ENCODE peak calls at places on chromosomes 13 and 19, in six cellular contexts. One of them, this sample, is unnamed.

GRCh38 chr19:33805840-33806433 is 9.3 kb downstream of the KCTD15 start:
- DNase-seq in Panc1: no peak
- DNase-seq in IMR-90: no peak
- DNase-seq in naive thymus-derived CD4-positive, alpha-beta T cell: no peak
- DNase-seq in uterus: no peak
- DNase-seq in GM23248: no peak
- DNase-seq in this sample: no peak

GRCh38 chr13:26867451-26868067 is 107.0 kb upstream of the GPR12 start:
- DNase-seq in uterus: no peak
- DNase-seq in naive thymus-derived CD4-positive, alpha-beta T cell: peak; percentile 23
- DNase-seq in GM23248: peak; percentile 40
- DNase-seq in IMR-90: peak; percentile 14
- DNase-seq in Panc1: no peak
- DNase-seq in this sample: no peak

GRCh38 chr19:19488041-19488874 is 27.1 kb downstream of the TSSK6 start:
- DNase-seq in Panc1: no peak
- DNase-seq in uterus: no peak
- DNase-seq in IMR-90: no peak
- DNase-seq in GM23248: peak; percentile 16
- DNase-seq in naive thymus-derived CD4-positive, alpha-beta T cell: no peak
- DNase-seq in this sample: no peak

GRCh38 chr13:54033323-54033861 is 1004.8 kb downstream of the OLFM4 start:
- DNase-seq in GM23248: no peak
- DNase-seq in Panc1: no peak
- DNase-seq in uterus: no peak
- DNase-seq in naive thymus-derived CD4-positive, alpha-beta T cell: no peak
- DNase-seq in IMR-90: no peak
- DNase-seq in this sample: no peak

GRCh38 chr13:55155046-55155445 is 1985.7 kb upstream of the PRR20A start:
- DNase-seq in uterus: no peak
- DNase-seq in naive thymus-derived CD4-positive, alpha-beta T cell: no peak
- DNase-seq in IMR-90: no peak
- DNase-seq in GM23248: no peak
- DNase-seq in Panc1: no peak
- DNase-seq in this sample: no peak

GRCh38 chr19:47755065-47755761 is 9.9 kb downstream of the NOP53 start:
- DNase-seq in uterus: no peak
- DNase-seq in Panc1: no peak
- DNase-seq in IMR-90: no peak
- DNase-seq in naive thymus-derived CD4-positive, alpha-beta T cell: no peak
- DNase-seq in GM23248: no peak
- DNase-seq in this sample: no peak

GRCh38 chr19:1767464-1767933 is 14.2 kb downstream of the ONECUT3 start:
- DNase-seq in GM23248: peak; percentile 37
- DNase-seq in IMR-90: no peak
- DNase-seq in naive thymus-derived CD4-positive, alpha-beta T cell: peak; percentile 74
- DNase-seq in uterus: peak; percentile 39
- DNase-seq in Panc1: no peak
- DNase-seq in this sample: no peak

GRCh38 chr19:19259741-19260140 is 13.4 kb downstream of the TM6SF2 start:
- DNase-seq in IMR-90: peak; percentile 11
- DNase-seq in Panc1: no peak
- DNase-seq in GM23248: peak; percentile 34
- DNase-seq in uterus: no peak
- DNase-seq in naive thymus-derived CD4-positive, alpha-beta T cell: no peak
- DNase-seq in this sample: peak; percentile 18

GRCh38 chr13:105773887-105774538 is 761.4 kb downstream of the EFNB2 start:
- DNase-seq in GM23248: no peak
- DNase-seq in naive thymus-derived CD4-positive, alpha-beta T cell: no peak
- DNase-seq in IMR-90: peak; percentile 57
- DNase-seq in Panc1: no peak
- DNase-seq in uterus: no peak
- DNase-seq in this sample: no peak

GRCh38 chr13:50376895-50377575 is 361.8 kb downstream of the KCNRG start:
- DNase-seq in Panc1: no peak
- DNase-seq in GM23248: no peak
- DNase-seq in IMR-90: no peak
- DNase-seq in uterus: no peak
- DNase-seq in naive thymus-derived CD4-positive, alpha-beta T cell: no peak
- DNase-seq in this sample: no peak

GRCh38 chr19:36331353-36332228 is 47.4 kb downstream of the ZFP14 start:
- DNase-seq in Panc1: peak; percentile 88
- DNase-seq in naive thymus-derived CD4-positive, alpha-beta T cell: peak; percentile 42
- DNase-seq in GM23248: peak; percentile 97
- DNase-seq in IMR-90: peak; percentile 94
- DNase-seq in uterus: peak; percentile 81
- DNase-seq in this sample: no peak

GRCh38 chr13:49217962-49218492 is 2.1 kb upstream of the MLNR start:
- DNase-seq in GM23248: no peak
- DNase-seq in naive thymus-derived CD4-positive, alpha-beta T cell: no peak
- DNase-seq in IMR-90: no peak
- DNase-seq in Panc1: no peak
- DNase-seq in uterus: no peak
- DNase-seq in this sample: no peak

GRCh38 chr13:105442941-105443340 is 1092.5 kb downstream of the EFNB2 start:
- DNase-seq in naive thymus-derived CD4-positive, alpha-beta T cell: no peak
- DNase-seq in uterus: no peak
- DNase-seq in GM23248: peak; percentile 40
- DNase-seq in IMR-90: peak; percentile 100
- DNase-seq in Panc1: peak; percentile 0
- DNase-seq in this sample: no peak

GRCh38 chr13:34020388-34020787 is 202.4 kb downstream of the RFC3 start:
- DNase-seq in naive thymus-derived CD4-positive, alpha-beta T cell: no peak
- DNase-seq in GM23248: no peak
- DNase-seq in Panc1: no peak
- DNase-seq in uterus: no peak
- DNase-seq in IMR-90: no peak
- DNase-seq in this sample: no peak

GRCh38 chr19:2500861-2501260 is 24.9 kb downstream of the GADD45B start:
- DNase-seq in Panc1: no peak
- DNase-seq in uterus: peak; percentile 52
- DNase-seq in IMR-90: no peak
- DNase-seq in naive thymus-derived CD4-positive, alpha-beta T cell: no peak
- DNase-seq in GM23248: no peak
- DNase-seq in this sample: no peak

GRCh38 chr13:50025446-50025845 is 10.2 kb downstream of the KCNRG start:
- DNase-seq in Panc1: no peak
- DNase-seq in GM23248: no peak
- DNase-seq in IMR-90: peak; percentile 41
- DNase-seq in uterus: no peak
- DNase-seq in naive thymus-derived CD4-positive, alpha-beta T cell: no peak
- DNase-seq in this sample: no peak

GRCh38 chr19:47848871-47849473 is 10.1 kb upstream of the TPRX2 start:
- DNase-seq in naive thymus-derived CD4-positive, alpha-beta T cell: peak; percentile 27
- DNase-seq in Panc1: no peak
- DNase-seq in uterus: no peak
- DNase-seq in GM23248: peak; percentile 39
- DNase-seq in IMR-90: no peak
- DNase-seq in this sample: peak; percentile 88

GRCh38 chr13:40786568-40786996 is 2.8 kb upstream of the SLC25A15 start:
- DNase-seq in Panc1: no peak
- DNase-seq in GM23248: peak; percentile 48
- DNase-seq in IMR-90: peak; percentile 61
- DNase-seq in uterus: no peak
- DNase-seq in naive thymus-derived CD4-positive, alpha-beta T cell: no peak
- DNase-seq in this sample: no peak

GRCh38 chr13:40790232-40790631 is 821 bp downstream of the SLC25A15 start:
- DNase-seq in Panc1: no peak
- DNase-seq in naive thymus-derived CD4-positive, alpha-beta T cell: no peak
- DNase-seq in IMR-90: no peak
- DNase-seq in uterus: no peak
- DNase-seq in GM23248: no peak
- DNase-seq in this sample: no peak

GRCh38 chr13:40784540-40784939 is 4.9 kb upstream of the SLC25A15 start:
- DNase-seq in naive thymus-derived CD4-positive, alpha-beta T cell: no peak
- DNase-seq in GM23248: no peak
- DNase-seq in uterus: no peak
- DNase-seq in Panc1: no peak
- DNase-seq in IMR-90: no peak
- DNase-seq in this sample: no peak

GRCh38 chr13:40789275-40790231 is at the start of gene SLC25A15:
- DNase-seq in IMR-90: peak; percentile 72
- DNase-seq in uterus: peak; percentile 73
- DNase-seq in Panc1: no peak
- DNase-seq in GM23248: peak; percentile 89
- DNase-seq in naive thymus-derived CD4-positive, alpha-beta T cell: peak; percentile 84
- DNase-seq in this sample: peak; percentile 74

DNA sequence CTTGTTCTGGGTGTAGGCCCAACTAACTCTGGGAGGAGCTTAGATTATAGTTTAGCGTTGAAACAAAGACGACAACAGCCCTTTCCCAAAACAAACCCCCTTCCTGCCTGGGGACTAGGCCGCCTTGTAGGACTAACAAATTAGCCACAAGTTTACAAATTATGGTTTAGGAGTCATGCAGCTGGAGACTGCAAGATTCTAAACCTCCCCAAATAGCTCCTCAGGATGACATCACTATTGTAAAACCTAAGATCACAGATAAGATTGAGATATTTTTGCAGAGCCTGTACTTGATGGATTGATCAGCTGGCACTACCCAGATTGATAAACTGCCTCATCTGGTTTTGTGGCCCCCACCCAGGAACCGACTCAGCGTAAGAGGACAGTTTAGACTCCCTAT is 2.3 kb upstream of the SLC25A15 start:
- DNase-seq in uterus: no peak
- DNase-seq in GM23248: peak; percentile 61
- DNase-seq in naive thymus-derived CD4-positive, alpha-beta T cell: no peak
- DNase-seq in Panc1: no peak
- DNase-seq in IMR-90: peak; percentile 93
- DNase-seq in this sample: no peak
- H3K4me1 ChIP-seq in uterus: no peaks in the 10 kb centered on the region
- H3K4me1 ChIP-seq in GM23248: peaks cover 17% of the 10 kb centered on the region
- H3K4me1 ChIP-seq in naive thymus-derived CD4-positive, alpha-beta T cell: peaks cover 4% of the 10 kb centered on the region
- H3K4me1 ChIP-seq in Panc1: peaks cover 6% of the 10 kb centered on the region
- H3K4me1 ChIP-seq in IMR-90: peaks cover 4% of the 10 kb centered on the region
- H3K4me1 ChIP-seq in this sample: no peaks in the 10 kb centered on the region

GRCh38 chr13:41413907-41414306 is 43.4 kb upstream of the RGCC start:
- DNase-seq in naive thymus-derived CD4-positive, alpha-beta T cell: no peak
- DNase-seq in IMR-90: no peak
- DNase-seq in GM23248: no peak
- DNase-seq in Panc1: no peak
- DNase-seq in uterus: no peak
- DNase-seq in this sample: no peak
- H3K4me1 ChIP-seq in naive thymus-derived CD4-positive, alpha-beta T cell: no peaks in the 10 kb centered on the region
- H3K4me1 ChIP-seq in IMR-90: peaks cover 2% of the 10 kb centered on the region
- H3K4me1 ChIP-seq in GM23248: no peaks in the 10 kb centered on the region
- H3K4me1 ChIP-seq in Panc1: no peaks in the 10 kb centered on the region
- H3K4me1 ChIP-seq in uterus: no peaks in the 10 kb centered on the region
- H3K4me1 ChIP-seq in this sample: no peaks in the 10 kb centered on the region

GRCh38 chr19:3670258-3670795 is 29.9 kb downstream of the PIP5K1C start:
- DNase-seq in naive thymus-derived CD4-positive, alpha-beta T cell: no peak
- DNase-seq in GM23248: peak; percentile 95
- DNase-seq in uterus: peak; percentile 91
- DNase-seq in Panc1: no peak
- DNase-seq in IMR-90: peak; percentile 84
- DNase-seq in this sample: no peak

GRCh38 chr19:3668331-3669133 is 31.7 kb downstream of the PIP5K1C start:
- DNase-seq in naive thymus-derived CD4-positive, alpha-beta T cell: no peak
- DNase-seq in IMR-90: peak; percentile 39
- DNase-seq in GM23248: peak; percentile 9
- DNase-seq in Panc1: no peak
- DNase-seq in uterus: peak; percentile 50
- DNase-seq in this sample: no peak

GRCh38 chr19:3667766-3668165 is 32.5 kb downstream of the PIP5K1C start:
- DNase-seq in Panc1: no peak
- DNase-seq in GM23248: no peak
- DNase-seq in naive thymus-derived CD4-positive, alpha-beta T cell: no peak
- DNase-seq in IMR-90: no peak
- DNase-seq in uterus: no peak
- DNase-seq in this sample: no peak

GRCh38 chr19:3669616-3670257 is 30.5 kb downstream of the PIP5K1C start:
- DNase-seq in Panc1: no peak
- DNase-seq in naive thymus-derived CD4-positive, alpha-beta T cell: no peak
- DNase-seq in IMR-90: no peak
- DNase-seq in uterus: no peak
- DNase-seq in GM23248: no peak
- DNase-seq in this sample: no peak

GRCh38 chr19:3669134-3669436 is 31.2 kb downstream of the PIP5K1C start:
- DNase-seq in GM23248: no peak
- DNase-seq in Panc1: no peak
- DNase-seq in IMR-90: no peak
- DNase-seq in naive thymus-derived CD4-positive, alpha-beta T cell: no peak
- DNase-seq in uterus: no peak
- DNase-seq in this sample: no peak
- H3K4me1 ChIP-seq in GM23248: peaks cover 12% of the 10 kb centered on the region
- H3K4me1 ChIP-seq in Panc1: peaks cover 7% of the 10 kb centered on the region
- H3K4me1 ChIP-seq in IMR-90: peaks cover 22% of the 10 kb centered on the region
- H3K4me1 ChIP-seq in naive thymus-derived CD4-positive, alpha-beta T cell: peaks cover 19% of the 10 kb centered on the region
- H3K4me1 ChIP-seq in uterus: peaks cover 13% of the 10 kb centered on the region
- H3K4me1 ChIP-seq in this sample: no peaks in the 10 kb centered on the region

GRCh38 chr19:37991841-37992248 is 84.8 kb downstream of the SIPA1L3 start:
- DNase-seq in GM23248: peak; percentile 40
- DNase-seq in uterus: no peak
- DNase-seq in naive thymus-derived CD4-positive, alpha-beta T cell: no peak
- DNase-seq in IMR-90: no peak
- DNase-seq in Panc1: no peak
- DNase-seq in this sample: no peak
- H3K4me1 ChIP-seq in GM23248: peaks cover 8% of the 10 kb centered on the region
- H3K4me1 ChIP-seq in uterus: no peaks in the 10 kb centered on the region
- H3K4me1 ChIP-seq in naive thymus-derived CD4-positive, alpha-beta T cell: no peaks in the 10 kb centered on the region
- H3K4me1 ChIP-seq in IMR-90: peaks cover 16% of the 10 kb centered on the region
- H3K4me1 ChIP-seq in Panc1: peaks cover 2% of the 10 kb centered on the region
- H3K4me1 ChIP-seq in this sample: no peaks in the 10 kb centered on the region

GRCh38 chr19:7605490-7606222 is 10.0 kb downstream of the CAMSAP3 start:
- DNase-seq in uterus: no peak
- DNase-seq in Panc1: peak; percentile 12
- DNase-seq in GM23248: peak; percentile 19
- DNase-seq in naive thymus-derived CD4-positive, alpha-beta T cell: no peak
- DNase-seq in IMR-90: no peak
- DNase-seq in this sample: peak; percentile 81
- H3K4me1 ChIP-seq in uterus: no peaks in the 10 kb centered on the region
- H3K4me1 ChIP-seq in Panc1: no peaks in the 10 kb centered on the region
- H3K4me1 ChIP-seq in GM23248: no peaks in the 10 kb centered on the region
- H3K4me1 ChIP-seq in naive thymus-derived CD4-positive, alpha-beta T cell: no peaks in the 10 kb centered on the region
- H3K4me1 ChIP-seq in IMR-90: no peaks in the 10 kb centered on the region
- H3K4me1 ChIP-seq in this sample: no peaks in the 10 kb centered on the region